ENCODE peak calls at places on chromosomes 6 and 20, in ten cellular contexts. T, U, E, F, S, M, Y, V, J and K are unnamed samples. For H3K36me3, the result is how much of the 10 kb centered on the place peaks cover.

GRCh38 chr6:115901896-115902295 is 158.8 kb downstream of the FRK start:
- DNase-seq in M (no peak), U (peak), S (no peak), V (no peak), Y (no peak), F (no peak), J (no peak), T (no peak), E (no peak), K (no peak)

GRCh38 chr6:159758031-159759001 is 3.5 kb upstream of the ACAT2 start:
- DNase-seq in E (no peak), U (no peak), T (no peak), Y (peak), J (no peak), M (peak), V (no peak), F (no peak), S (no peak), K (no peak)

GRCh38 chr20:15837563-15837962 is 735.7 kb downstream of the KIF16B start:
- DNase-seq in T (no peak), F (no peak), V (no peak), J (no peak), Y (no peak), E (no peak), S (no peak), M (no peak), U (no peak), K (no peak)

GRCh38 chr6:4485735-4486134 is 290.5 kb upstream of the CDYL start:
- DNase-seq in V (no peak), Y (no peak), M (no peak), S (no peak), E (no peak), T (no peak), F (no peak), U (no peak), J (no peak), K (no peak)

GRCh38 chr20:58245931-58246330 is 17.5 kb upstream of the ANKRD60 start:
- DNase-seq in J (no peak), U (no peak), S (no peak), Y (no peak), V (no peak), F (no peak), T (no peak), E (no peak), M (no peak), K (no peak)

GRCh38 chr6:112163295-112164257 is 76.2 kb downstream of the FAM229B start:
- DNase-seq in V (peak), J (peak), Y (peak), M (peak), T (peak), E (peak), U (peak), S (no peak), F (peak), K (no peak)

GRCh38 chr6:158978752-158979151 is 21.2 kb downstream of the RSPH3 start:
- DNase-seq in T (no peak), V (no peak), F (no peak), E (no peak), S (no peak), J (no peak), U (no peak), M (no peak), Y (peak), K (no peak)

GRCh38 chr6:118263929-118264486 is 284.1 kb upstream of the PLN start:
- DNase-seq in F (no peak), T (no peak), J (no peak), V (peak), S (peak), U (peak), E (no peak), Y (peak), M (peak), K (no peak)

GRCh38 chr6:1864496-1864895 is 254.8 kb downstream of the FOXC1 start:
- DNase-seq in T (no peak), V (no peak), Y (no peak), J (no peak), M (peak), S (no peak), E (no peak), F (no peak), U (no peak), K (no peak)

GRCh38 chr6:45661667-45662066 is 283.9 kb upstream of the SUPT3H start:
- DNase-seq in U (no peak), J (no peak), M (no peak), V (no peak), Y (peak), E (no peak), S (no peak), T (no peak), F (no peak), K (no peak)

GRCh38 chr6:474454-475185 is 83.1 kb downstream of the IRF4 start:
- DNase-seq in V (peak), J (no peak), M (peak), T (no peak), Y (no peak), U (no peak), S (no peak), E (no peak), F (no peak), K (no peak)

GRCh38 chr20:39874049-39874893 is 814.8 kb downstream of the MAFB start:
- DNase-seq in F (peak), T (peak), M (peak), U (peak), E (peak), V (peak), J (peak), Y (peak), S (peak), K (peak)

GRCh38 chr6:131694832-131695426 is 6.3 kb downstream of the OR2A4 start:
- DNase-seq in Y (peak), V (peak), F (peak), E (peak), U (peak), T (peak), M (peak), S (peak), J (peak), K (no peak)

GRCh38 chr6:2953098-2953497 is 18.3 kb downstream of the SERPINB6 start:
- DNase-seq in J (no peak), M (no peak), T (no peak), U (no peak), E (no peak), S (no peak), V (no peak), F (no peak), Y (no peak), K (no peak)

GRCh38 chr6:55866110-55866509 is 9.3 kb downstream of the BMP5 start:
- DNase-seq in F (no peak), T (no peak), V (no peak), J (no peak), M (peak), Y (no peak), E (no peak), S (no peak), U (no peak), K (no peak)

GRCh38 chr20:61830956-61831355 is 234.7 kb downstream of the TAF4 start:
- DNase-seq in U (no peak), F (no peak), E (no peak), V (no peak), Y (no peak), J (no peak), M (no peak), T (no peak), S (no peak), K (no peak)

GRCh38 chr6:88367248-88367647 is 201.1 kb upstream of the CNR1 start:
- DNase-seq in E (no peak), M (no peak), Y (no peak), J (no peak), U (no peak), T (no peak), S (no peak), V (no peak), F (no peak), K (no peak)

GRCh38 chr6:159360306-159360705 is 191.1 kb downstream of the FNDC1 start:
- DNase-seq in M (no peak), E (no peak), Y (no peak), S (no peak), J (no peak), V (no peak), U (no peak), F (no peak), T (no peak), K (no peak)

GRCh38 chr6:14243617-14244016 is 126.0 kb downstream of the CD83 start:
- DNase-seq in M (peak), Y (no peak), T (no peak), V (no peak), F (no peak), S (no peak), U (no peak), E (no peak), J (no peak), K (no peak)

DNA sequence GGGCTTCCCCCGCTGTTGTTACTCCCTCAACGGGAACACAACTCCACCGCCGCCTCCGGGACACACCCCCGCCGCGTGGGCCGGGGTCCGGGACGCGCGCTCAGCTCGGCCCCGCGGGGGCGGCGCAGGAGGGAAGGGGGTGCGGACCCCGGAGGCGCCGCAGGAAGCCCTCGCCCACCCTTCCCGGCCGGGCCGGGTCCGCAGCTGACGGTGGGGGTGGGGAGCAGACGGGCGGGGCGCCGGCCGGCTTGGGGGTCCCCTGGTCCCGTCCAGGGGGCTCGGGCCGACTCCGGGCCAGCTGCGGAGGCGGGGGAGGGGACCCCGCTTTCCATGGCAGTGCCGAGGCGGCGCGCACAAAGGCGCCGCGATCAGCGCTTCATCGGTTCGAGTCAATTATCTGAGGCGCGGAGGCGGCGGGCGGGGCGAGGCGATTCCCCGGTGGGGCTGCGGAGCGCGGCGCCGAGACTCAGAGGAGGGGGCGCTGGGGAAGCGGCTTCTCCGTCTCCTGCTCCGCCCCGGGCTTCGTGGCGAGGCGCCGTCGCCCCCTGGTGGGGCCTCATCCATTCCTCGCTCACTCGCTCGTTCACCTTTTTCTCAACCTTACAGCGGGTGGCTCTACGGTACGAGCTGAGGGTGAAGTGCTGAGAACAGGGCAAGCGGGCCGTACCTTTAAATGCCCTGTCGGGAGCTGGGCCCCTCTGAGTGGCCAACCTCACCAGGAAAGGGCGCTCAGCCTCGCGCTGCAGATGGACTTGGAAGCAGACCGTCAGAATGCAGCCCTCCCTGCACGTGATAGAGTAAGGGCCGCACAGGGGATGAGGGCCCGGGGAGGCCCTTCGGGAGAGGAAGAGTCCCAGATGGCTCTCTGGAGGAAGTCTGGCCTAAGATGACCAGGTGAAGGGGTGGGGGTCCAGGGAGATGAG is 40.0 kb downstream of the SLC52A3 start:
- DNase-seq in Y (peak), E (peak), J (peak), V (peak), T (no peak), F (peak), S (peak), U (peak), M (peak), K (no peak)
- H3K27ac ChIP-seq in Y (no peak), E (no peak), J (no peak), V (no peak), T (no peak), F (no peak), S (no peak), U (peak), M (no peak), K (no peak)

DNA sequence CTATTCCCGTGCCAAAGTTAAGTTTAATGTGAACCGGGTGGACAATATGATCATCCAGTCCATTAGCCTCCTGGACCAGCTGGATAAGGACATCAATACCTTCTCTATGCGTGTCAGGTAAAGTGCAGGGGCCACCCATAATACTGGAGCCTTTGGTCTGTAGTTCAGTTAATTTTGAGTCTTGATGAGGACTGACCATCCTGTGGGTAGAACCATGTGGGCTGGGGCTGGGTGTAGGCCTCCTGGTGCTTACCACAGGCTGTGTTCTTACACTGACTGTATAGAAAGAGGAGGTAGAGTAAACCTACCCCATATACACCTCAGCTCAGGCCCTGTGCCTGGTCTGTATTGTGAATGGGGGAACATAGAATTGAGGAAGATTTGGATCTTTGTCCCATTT is 2.4 kb downstream of the NOP56 start:
- DNase-seq in T (no peak), U (no peak), E (no peak), V (no peak), J (no peak), S (no peak), M (no peak), Y (no peak), F (no peak), K (no peak)
- H3K36me3 ChIP-seq in T (under half), U (half or more), E (half or more), V (under half), J (under half), S (under half), M (under half), Y (half or more), F (under half), K (half or more)

GRCh38 chr6:29943053-29943966 is 978 bp downstream of the HLA-A start:
- DNase-seq in T (no peak), S (peak), F (no peak), J (no peak), U (no peak), M (no peak), V (peak), E (no peak), Y (no peak), K (no peak)
- H3K27ac ChIP-seq in T (peak), S (peak), F (peak), J (peak), U (no peak), M (no peak), V (peak), E (peak), Y (peak), K (peak)

GRCh38 chr20:49278036-49278816 is at the start of gene ZNFX1:
- DNase-seq in E (peak), S (peak), U (peak), M (peak), Y (peak), F (peak), V (peak), J (peak), T (peak), K (peak)
- H3K36me3 ChIP-seq in E (half or more), S (under half), U (half or more), M (under half), Y (half or more), F (under half), V (under half), J (under half), T (under half), K (half or more)

GRCh38 chr6:36516559-36516958 is 30.7 kb downstream of the STK38 start:
- DNase-seq in Y (no peak), F (peak), M (no peak), J (no peak), S (no peak), V (no peak), T (no peak), U (no peak), E (no peak), K (no peak)
- H3K27ac ChIP-seq in Y (no peak), F (peak), M (no peak), J (no peak), S (no peak), V (no peak), T (peak), U (no peak), E (no peak), K (no peak)